ENCODE peak calls at places on chromosomes 1 and 21, in ten cellular contexts. U is bronchial epithelial cell; R is fibroblast of mammary gland; W is CD4-positive, alpha-beta T cell; M is stomach; D is left lung; T is coronary artery; S is lower leg skin; G is colonic mucosa; O is breast epithelium. I is an unnamed sample.

GRCh38 chr1:168477792-168478191 is 66.0 kb downstream of the XCL2 start:
- DNase-seq in S (no peak), O (no peak), D (no peak), M (no peak), G (no peak), T (no peak), W (no peak), U (no peak), R (no peak), I (no peak)

GRCh38 chr1:34479731-34480130 is 275.1 kb upstream of the GJB5 start:
- DNase-seq in M (no peak), D (no peak), T (no peak), S (no peak), R (no peak), U (no peak), G (no peak), O (no peak), W (no peak), I (no peak)

GRCh38 chr1:240666548-240667198 is 54.7 kb upstream of the GREM2 start:
- DNase-seq in S (no peak), U (no peak), O (no peak), G (no peak), T (no peak), W (no peak), M (no peak), R (no peak), D (no peak), I (no peak)

GRCh38 chr1:226702957-226703831 is 35.9 kb downstream of the ITPKB start:
- DNase-seq in D (peak), W (peak), S (no peak), M (peak), U (peak), O (peak), R (peak), G (peak), T (peak), I (peak)

GRCh38 chr1:108560430-108561144 is 687 bp downstream of the EEIG2 start:
- DNase-seq in U (peak), G (peak), M (peak), W (no peak), D (peak), R (peak), S (peak), T (peak), O (peak), I (peak)

GRCh38 chr1:20589331-20590312 is 725 bp downstream of the CDA start:
- DNase-seq in M (no peak), U (no peak), G (peak), T (no peak), S (no peak), O (no peak), W (no peak), R (peak), D (peak), I (no peak)

GRCh38 chr1:94827434-94827833 is 7.3 kb downstream of the SLC44A3 start:
- DNase-seq in U (no peak), S (no peak), D (no peak), R (no peak), W (no peak), T (no peak), O (no peak), G (no peak), M (no peak), I (no peak)

GRCh38 chr21:31772674-31773555 is 41.0 kb upstream of the SCAF4 start:
- DNase-seq in W (no peak), D (no peak), T (no peak), G (no peak), S (no peak), R (no peak), U (no peak), M (no peak), O (no peak), I (no peak)

GRCh38 chr1:186828612-186829542 is at the start of gene PLA2G4A:
- DNase-seq in U (peak), R (peak), W (no peak), S (peak), M (peak), O (no peak), G (peak), T (no peak), D (peak), I (no peak)

GRCh38 chr1:117127840-117128239 is 6.3 kb upstream of the TRIM45 start:
- DNase-seq in T (no peak), O (no peak), W (no peak), M (no peak), D (no peak), G (no peak), S (no peak), U (peak), R (no peak), I (no peak)

GRCh38 chr1:101136739-101137138 is 100.1 kb upstream of the S1PR1 start:
- DNase-seq in T (no peak), G (no peak), M (no peak), S (no peak), W (no peak), R (peak), U (no peak), D (no peak), O (no peak), I (no peak)

GRCh38 chr1:35264035-35264434 is 4.5 kb upstream of the ZMYM4 start:
- DNase-seq in T (no peak), D (no peak), U (no peak), R (no peak), M (no peak), S (no peak), W (no peak), O (no peak), G (no peak), I (no peak)

GRCh38 chr1:224183591-224184312 is 712 bp downstream of the DEGS1 start:
- DNase-seq in G (peak), O (no peak), M (peak), W (peak), U (peak), R (peak), D (peak), S (no peak), T (peak), I (peak)

GRCh38 chr1:11649624-11650330 is 4.5 kb downstream of the FBXO2 start:
- DNase-seq in O (no peak), R (no peak), U (no peak), M (no peak), W (no peak), T (no peak), D (peak), G (no peak), S (no peak), I (no peak)

GRCh38 chr1:167262820-167263219 is 42.1 kb downstream of the POU2F1 start:
- DNase-seq in O (no peak), T (no peak), G (no peak), R (no peak), S (no peak), D (no peak), W (no peak), M (no peak), U (no peak), I (no peak)

GRCh38 chr1:205591522-205592351 is 40.1 kb downstream of the ELK4 start:
- DNase-seq in R (peak), U (peak), D (peak), G (peak), T (peak), M (peak), O (peak), W (peak), S (peak), I (peak)

GRCh38 chr1:227065311-227065710 is 125.2 kb downstream of the COQ8A start:
- DNase-seq in S (no peak), R (no peak), W (no peak), U (no peak), G (no peak), M (no peak), D (no peak), T (no peak), O (no peak), I (no peak)

GRCh38 chr1:8981169-8981568 is 35.5 kb downstream of the CA6 start:
- DNase-seq in M (no peak), T (no peak), S (no peak), R (no peak), W (no peak), D (no peak), U (no peak), G (no peak), O (no peak), I (no peak)

GRCh38 chr21:35048706-35049617 is at the start of gene RUNX1:
- DNase-seq in R (peak), D (peak), O (no peak), T (no peak), U (peak), G (peak), M (peak), W (peak), S (no peak), I (peak)

GRCh38 chr1:6257541-6258069 is 3.3 kb downstream of the GPR153 start:
- DNase-seq in W (no peak), R (no peak), S (no peak), O (no peak), T (no peak), M (no peak), U (no peak), G (no peak), D (no peak), I (no peak)

GRCh38 chr1:195894411-195894810 is 713.8 kb downstream of the KCNT2 start:
- DNase-seq in G (no peak), D (no peak), W (no peak), R (no peak), U (no peak), O (no peak), T (no peak), S (no peak), M (no peak), I (no peak)

GRCh38 chr1:24903011-24903461 is 27.0 kb downstream of the RUNX3 start:
- DNase-seq in S (no peak), D (peak), W (no peak), U (no peak), G (no peak), R (no peak), T (peak), O (peak), M (peak), I (peak)

GRCh38 chr1:206631085-206631509 is 4.2 kb upstream of the DYRK3 start:
- DNase-seq in G (peak), R (peak), U (peak), M (peak), S (peak), D (peak), T (no peak), O (no peak), W (no peak), I (no peak)

GRCh38 chr21:21156919-21157318 is 158.7 kb downstream of the NCAM2 start:
- DNase-seq in U (no peak), S (no peak), W (no peak), D (no peak), O (no peak), G (no peak), R (peak), M (no peak), T (no peak), I (no peak)

GRCh38 chr1:178284059-178284458 is 190.2 kb downstream of the RASAL2 start:
- DNase-seq in D (no peak), R (no peak), U (no peak), T (no peak), S (no peak), M (no peak), W (no peak), G (no peak), O (no peak), I (no peak)

GRCh38 chr1:214404154-214404553 is 123.2 kb downstream of the SMYD2 start:
- DNase-seq in U (peak), D (no peak), W (no peak), R (peak), T (no peak), S (no peak), O (no peak), M (no peak), G (no peak), I (no peak)

GRCh38 chr1:223670458-223671159 is 5.1 kb upstream of the CAPN8 start:
- DNase-seq in R (peak), G (peak), M (peak), D (no peak), S (no peak), W (no peak), U (peak), O (no peak), T (no peak), I (no peak)

GRCh38 chr1:168148916-168149315 is 12.2 kb upstream of the GPR161 start:
- DNase-seq in U (no peak), S (no peak), R (no peak), G (no peak), M (no peak), W (no peak), D (no peak), O (no peak), T (no peak), I (no peak)

GRCh38 chr21:43835061-43835460 is 30.0 kb upstream of the AGPAT3 start:
- DNase-seq in T (no peak), D (no peak), M (no peak), U (no peak), O (no peak), S (no peak), G (no peak), W (no peak), R (no peak), I (no peak)

GRCh38 chr1:36513676-36514473 is 31.2 kb upstream of the CSF3R start:
- DNase-seq in O (no peak), D (no peak), G (no peak), W (no peak), R (no peak), M (no peak), S (no peak), T (peak), U (no peak), I (no peak)

GRCh38 chr1:53264048-53264447 is 25.7 kb upstream of the MAGOH start:
- DNase-seq in W (no peak), T (no peak), S (no peak), U (no peak), M (no peak), R (no peak), O (no peak), D (no peak), G (no peak), I (no peak)

GRCh38 chr1:169103443-169103842 is 3.0 kb upstream of the ATP1B1 start:
- DNase-seq in W (no peak), U (no peak), O (no peak), M (peak), G (peak), T (no peak), D (peak), R (no peak), S (no peak), I (no peak)

GRCh38 chr21:14520535-14520934 is 25.6 kb downstream of the SAMSN1 start:
- DNase-seq in S (no peak), W (no peak), T (no peak), O (no peak), U (no peak), R (no peak), D (no peak), M (no peak), G (no peak), I (no peak)

GRCh38 chr1:192573499-192573898 is 2.1 kb upstream of the RGS1 start:
- DNase-seq in M (no peak), O (no peak), U (peak), T (no peak), W (no peak), D (no peak), R (peak), G (no peak), S (no peak), I (no peak)

GRCh38 chr1:228146761-228147693 is 2.7 kb upstream of the GJC2 start:
- DNase-seq in W (no peak), M (no peak), U (no peak), S (no peak), D (no peak), T (no peak), O (no peak), R (no peak), G (no peak), I (no peak)

GRCh38 chr21:35394634-35395369 is 345.7 kb upstream of the RUNX1 start:
- DNase-seq in R (no peak), W (no peak), O (no peak), D (no peak), U (peak), G (no peak), M (no peak), T (no peak), S (no peak), I (no peak)

GRCh38 chr1:172812118-172812517 is 153.2 kb downstream of the FASLG start:
- DNase-seq in G (no peak), T (no peak), M (no peak), S (no peak), D (no peak), R (no peak), U (no peak), W (no peak), O (no peak), I (no peak)

GRCh38 chr1:116167625-116168276 is 56.6 kb downstream of the MAB21L3 start:
- DNase-seq in U (peak), G (peak), W (no peak), D (no peak), R (no peak), O (no peak), M (peak), S (no peak), T (no peak), I (no peak)

GRCh38 chr1:99766378-99766800 is at the start of gene FRRS1:
- DNase-seq in R (peak), M (peak), S (peak), T (no peak), G (peak), W (no peak), U (peak), O (no peak), D (peak), I (no peak)

GRCh38 chr1:42658880-42659337 is 686 bp downstream of the PPIH start:
- DNase-seq in U (peak), T (no peak), W (no peak), M (no peak), S (no peak), G (no peak), O (no peak), R (peak), D (no peak), I (no peak)

GRCh38 chr1:42660907-42661500 is 2.8 kb downstream of the PPIH start:
- DNase-seq in G (no peak), D (no peak), S (no peak), O (no peak), W (no peak), M (no peak), U (no peak), T (no peak), R (no peak), I (no peak)

DNA sequence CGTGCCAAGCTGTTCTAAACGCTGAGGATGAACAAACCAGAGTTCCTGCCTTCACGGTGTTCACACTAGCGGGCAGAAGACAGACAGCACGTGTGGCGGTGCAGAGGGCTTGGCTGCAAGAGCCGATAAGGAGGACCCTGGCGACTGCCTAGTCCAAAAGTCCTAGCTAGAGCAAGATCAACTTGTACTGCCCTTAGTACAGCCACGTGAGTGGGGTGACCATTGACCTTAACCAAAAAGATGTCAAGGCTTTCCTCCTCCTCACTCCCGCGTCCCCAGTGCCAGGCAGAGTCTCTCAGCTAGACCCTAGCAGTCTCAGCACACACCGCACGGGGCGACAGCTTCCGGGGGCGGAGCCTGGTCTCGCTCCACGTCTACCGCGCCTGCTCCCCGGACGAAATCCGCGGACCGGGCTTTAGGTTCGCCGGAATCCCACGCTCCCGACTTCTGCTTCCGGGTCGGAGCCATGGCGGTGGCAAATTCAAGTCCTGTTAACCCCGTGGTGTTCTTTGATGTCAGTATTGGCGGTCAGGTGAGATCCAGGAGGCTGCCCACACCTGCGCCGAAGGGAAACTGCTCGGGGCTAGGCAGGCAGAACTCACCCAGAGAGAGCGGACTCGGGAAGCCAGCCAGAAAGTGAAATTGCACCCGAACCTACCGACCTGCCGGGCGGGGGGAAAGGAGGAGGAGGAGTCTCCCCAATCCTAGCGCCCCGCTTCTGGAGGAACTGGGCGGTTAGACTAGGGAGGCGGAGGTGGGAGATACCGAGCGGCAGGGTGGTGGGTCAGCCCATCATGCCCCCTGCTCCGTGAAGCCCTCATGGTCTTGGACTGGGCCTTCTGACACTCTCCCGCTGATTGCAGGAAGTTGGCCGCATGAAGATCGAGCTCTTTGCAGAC is at the start of gene PPIH:
- DNase-seq in D (peak), T (peak), W (peak), O (peak), U (peak), R (peak), M (peak), G (peak), S (peak), I (peak)
- TF ChIP-seq CTCF in D (peak), T (no peak), W (no peak), O (no peak), U (peak), R (peak), M (no peak), G (no peak), S (no peak), I (no peak)

DNA sequence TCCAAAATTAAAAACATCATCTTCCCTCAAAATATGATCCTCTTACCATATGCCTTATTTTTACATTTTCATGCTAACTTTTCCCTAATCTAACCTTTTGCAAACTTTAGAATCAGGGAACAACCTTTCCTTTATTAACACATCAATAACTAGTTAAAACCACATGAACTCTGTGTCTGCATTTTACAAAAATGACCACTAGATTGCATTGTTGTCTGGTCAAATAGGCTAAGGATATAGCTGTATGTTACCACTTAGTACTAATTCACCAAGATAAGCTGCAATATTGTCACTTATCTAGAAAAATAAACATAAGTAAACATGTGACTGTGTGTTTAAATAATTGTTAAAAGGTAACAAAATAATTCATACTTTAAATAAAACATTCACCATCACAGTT is 82.3 kb downstream of the DENND1B start:
- DNase-seq in G (no peak), T (no peak), O (no peak), U (peak), W (no peak), M (no peak), D (no peak), R (peak), S (no peak), I (no peak)
- TF ChIP-seq CTCF in G (no peak), T (no peak), O (no peak), U (no peak), W (no peak), M (no peak), D (no peak), R (peak), S (no peak), I (peak)

DNA sequence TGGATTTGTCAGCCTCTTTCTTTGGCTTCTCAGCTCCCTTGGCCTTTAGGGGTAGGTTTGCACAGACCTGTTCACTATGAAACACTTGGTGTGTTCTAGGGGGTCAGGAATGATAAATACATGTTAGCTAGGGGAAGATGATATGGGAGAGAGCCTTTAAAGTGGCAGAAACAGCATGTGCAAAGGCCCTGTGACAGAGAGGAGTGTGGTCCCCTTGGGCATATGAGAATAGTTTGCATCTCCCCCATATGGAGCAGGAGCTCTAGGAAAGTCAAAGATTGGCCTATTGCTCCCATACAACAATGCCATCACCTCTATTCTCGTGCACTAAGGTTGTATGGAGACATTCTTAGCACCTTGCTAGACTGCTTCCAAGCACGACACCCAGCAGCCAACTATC is 10.7 kb upstream of the NTPCR start:
- DNase-seq in U (no peak), S (no peak), D (no peak), T (no peak), R (no peak), W (no peak), O (no peak), M (no peak), G (no peak), I (no peak)
- TF ChIP-seq CTCF in U (no peak), S (no peak), D (no peak), T (no peak), R (no peak), W (no peak), O (no peak), M (no peak), G (no peak), I (no peak)

DNA sequence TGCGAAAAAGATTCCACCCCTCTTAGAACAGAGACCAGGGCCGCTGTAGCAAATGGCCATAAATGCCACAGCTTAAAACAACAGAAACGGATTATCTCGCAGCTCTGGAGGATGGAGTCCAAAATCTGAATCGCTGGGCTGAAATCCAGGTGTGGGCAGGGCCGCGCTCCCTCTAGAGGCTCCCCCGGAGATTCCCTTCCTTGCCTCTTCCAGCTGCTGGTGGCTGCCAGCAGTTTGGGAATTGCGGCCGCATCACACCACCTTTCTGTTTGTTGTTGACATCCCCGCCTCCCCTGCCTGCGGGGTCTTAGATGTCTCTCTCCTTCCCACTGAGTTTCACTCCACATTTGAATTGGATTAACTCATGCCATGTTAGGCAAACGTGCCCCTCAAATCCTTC is 15.6 kb downstream of the PDE9A start:
- DNase-seq in M (no peak), T (no peak), G (no peak), S (no peak), D (no peak), O (no peak), R (peak), W (no peak), U (no peak), I (no peak)
- TF ChIP-seq CTCF in M (no peak), T (no peak), G (no peak), S (no peak), D (no peak), O (no peak), R (peak), W (no peak), U (no peak), I (no peak)